ENCODE peak calls at places on chromosomes 6 and 20, in seven cellular contexts. One of them, this sample, is unnamed.
A peak's percentile ranks its signal among the peaks of the same experiment; 100 is the strongest.

GRCh38 chr6:107540465-107540857 is 50.5 kb downstream of the SOBP start:
- DNase-seq in anterior cingulate cortex: no peak
- DNase-seq in mucosa of gallbladder: peak; percentile 70
- DNase-seq in ascending aorta: no peak
- DNase-seq in caudate nucleus: no peak
- DNase-seq in activated T-helper 1 cell treated with anti-CD3 and anti-CD28 coated beads, Interleukin-2, amount 50 U/mL, for 16 hours: no peak
- DNase-seq in CD8-positive, alpha-beta T cell: no peak
- DNase-seq in this sample: no peak

GRCh38 chr6:42046491-42047219 is 3.7 kb upstream of the TAF8 start:
- DNase-seq in anterior cingulate cortex: no peak
- DNase-seq in mucosa of gallbladder: no peak
- DNase-seq in ascending aorta: no peak
- DNase-seq in caudate nucleus: no peak
- DNase-seq in activated T-helper 1 cell treated with anti-CD3 and anti-CD28 coated beads, Interleukin-2, amount 50 U/mL, for 16 hours: no peak
- DNase-seq in CD8-positive, alpha-beta T cell: no peak
- DNase-seq in this sample: no peak

GRCh38 chr20:49508435-49509199 is 26.1 kb upstream of the KCNB1 start:
- DNase-seq in anterior cingulate cortex: peak; percentile 49
- DNase-seq in mucosa of gallbladder: no peak
- DNase-seq in ascending aorta: no peak
- DNase-seq in caudate nucleus: no peak
- DNase-seq in activated T-helper 1 cell treated with anti-CD3 and anti-CD28 coated beads, Interleukin-2, amount 50 U/mL, for 16 hours: no peak
- DNase-seq in CD8-positive, alpha-beta T cell: no peak
- DNase-seq in this sample: no peak

GRCh38 chr6:28496099-28496779 is 19.4 kb downstream of the GPX6 start:
- DNase-seq in anterior cingulate cortex: no peak
- DNase-seq in mucosa of gallbladder: no peak
- DNase-seq in ascending aorta: no peak
- DNase-seq in caudate nucleus: no peak
- DNase-seq in activated T-helper 1 cell treated with anti-CD3 and anti-CD28 coated beads, Interleukin-2, amount 50 U/mL, for 16 hours: no peak
- DNase-seq in CD8-positive, alpha-beta T cell: no peak
- DNase-seq in this sample: no peak

GRCh38 chr6:167047554-167047953 is 48.4 kb downstream of the CEP43 start:
- DNase-seq in anterior cingulate cortex: no peak
- DNase-seq in mucosa of gallbladder: peak; percentile 32
- DNase-seq in ascending aorta: no peak
- DNase-seq in caudate nucleus: no peak
- DNase-seq in activated T-helper 1 cell treated with anti-CD3 and anti-CD28 coated beads, Interleukin-2, amount 50 U/mL, for 16 hours: no peak
- DNase-seq in CD8-positive, alpha-beta T cell: no peak
- DNase-seq in this sample: no peak

GRCh38 chr20:4017051-4017702 is 1.8 kb upstream of the RNF24 start:
- DNase-seq in anterior cingulate cortex: no peak
- DNase-seq in mucosa of gallbladder: no peak
- DNase-seq in ascending aorta: no peak
- DNase-seq in caudate nucleus: no peak
- DNase-seq in activated T-helper 1 cell treated with anti-CD3 and anti-CD28 coated beads, Interleukin-2, amount 50 U/mL, for 16 hours: no peak
- DNase-seq in CD8-positive, alpha-beta T cell: no peak
- DNase-seq in this sample: no peak

GRCh38 chr6:28867078-28867414 is 56.7 kb downstream of the TRIM27 start:
- DNase-seq in anterior cingulate cortex: peak; percentile 50
- DNase-seq in mucosa of gallbladder: no peak
- DNase-seq in ascending aorta: no peak
- DNase-seq in caudate nucleus: peak; percentile 47
- DNase-seq in activated T-helper 1 cell treated with anti-CD3 and anti-CD28 coated beads, Interleukin-2, amount 50 U/mL, for 16 hours: no peak
- DNase-seq in CD8-positive, alpha-beta T cell: no peak
- DNase-seq in this sample: no peak

GRCh38 chr6:126553856-126554255 is 213.9 kb downstream of the CENPW start:
- DNase-seq in anterior cingulate cortex: no peak
- DNase-seq in mucosa of gallbladder: no peak
- DNase-seq in ascending aorta: no peak
- DNase-seq in caudate nucleus: no peak
- DNase-seq in activated T-helper 1 cell treated with anti-CD3 and anti-CD28 coated beads, Interleukin-2, amount 50 U/mL, for 16 hours: no peak
- DNase-seq in CD8-positive, alpha-beta T cell: no peak
- DNase-seq in this sample: no peak

GRCh38 chr20:9996944-9997343 is 37.8 kb upstream of the ANKEF1 start:
- DNase-seq in anterior cingulate cortex: no peak
- DNase-seq in mucosa of gallbladder: no peak
- DNase-seq in ascending aorta: no peak
- DNase-seq in caudate nucleus: no peak
- DNase-seq in activated T-helper 1 cell treated with anti-CD3 and anti-CD28 coated beads, Interleukin-2, amount 50 U/mL, for 16 hours: no peak
- DNase-seq in CD8-positive, alpha-beta T cell: no peak
- DNase-seq in this sample: no peak